ENCODE peak calls at places on chromosome 14, in nine cellular contexts. One of them, this sample, is unnamed.

GRCh38 chr14:75981426-75981825 is 369 bp downstream of the TGFB3 start:
- DNase-seq in heart left ventricle: no peak
- DNase-seq in left ventricle myocardium inferior: no peak
- DNase-seq in transverse colon: peak
- DNase-seq in cardiac muscle cell: peak
- DNase-seq in foreskin fibroblast: no peak
- DNase-seq in fibroblast of lung: no peak
- DNase-seq in coronary artery: no peak
- DNase-seq in CD8-positive, alpha-beta T cell: peak
- DNase-seq in this sample: peak

GRCh38 chr14:75648066-75648838 is 12.4 kb downstream of the ERG28 start:
- DNase-seq in heart left ventricle: peak
- DNase-seq in transverse colon: no peak
- DNase-seq in coronary artery: no peak
- DNase-seq in foreskin fibroblast: peak
- DNase-seq in CD8-positive, alpha-beta T cell: no peak
- DNase-seq in left ventricle myocardium inferior: peak
- DNase-seq in fibroblast of lung: peak
- DNase-seq in cardiac muscle cell: peak
- DNase-seq in this sample: no peak

GRCh38 chr14:56933446-56933845 is 123.2 kb upstream of the OTX2 start:
- DNase-seq in cardiac muscle cell: no peak
- DNase-seq in foreskin fibroblast: no peak
- DNase-seq in heart left ventricle: no peak
- DNase-seq in CD8-positive, alpha-beta T cell: no peak
- DNase-seq in left ventricle myocardium inferior: no peak
- DNase-seq in fibroblast of lung: no peak
- DNase-seq in transverse colon: no peak
- DNase-seq in coronary artery: no peak
- DNase-seq in this sample: no peak

GRCh38 chr14:63200767-63201166 is 3.5 kb upstream of the RHOJ start:
- DNase-seq in heart left ventricle: peak
- DNase-seq in transverse colon: no peak
- DNase-seq in CD8-positive, alpha-beta T cell: no peak
- DNase-seq in cardiac muscle cell: no peak
- DNase-seq in coronary artery: no peak
- DNase-seq in foreskin fibroblast: peak
- DNase-seq in left ventricle myocardium inferior: no peak
- DNase-seq in fibroblast of lung: no peak
- DNase-seq in this sample: no peak

GRCh38 chr14:49861581-49861922 is 9.0 kb upstream of the NEMF start:
- DNase-seq in heart left ventricle: peak
- DNase-seq in coronary artery: peak
- DNase-seq in cardiac muscle cell: peak
- DNase-seq in foreskin fibroblast: peak
- DNase-seq in fibroblast of lung: peak
- DNase-seq in transverse colon: peak
- DNase-seq in CD8-positive, alpha-beta T cell: peak
- DNase-seq in left ventricle myocardium inferior: peak
- DNase-seq in this sample: peak

GRCh38 chr14:53942970-53943750 is 13.5 kb downstream of the BMP4 start:
- DNase-seq in foreskin fibroblast: no peak
- DNase-seq in heart left ventricle: no peak
- DNase-seq in cardiac muscle cell: no peak
- DNase-seq in left ventricle myocardium inferior: no peak
- DNase-seq in coronary artery: no peak
- DNase-seq in fibroblast of lung: no peak
- DNase-seq in transverse colon: no peak
- DNase-seq in CD8-positive, alpha-beta T cell: no peak
- DNase-seq in this sample: no peak

GRCh38 chr14:67173719-67174118 is 15.5 kb upstream of the GARIN2 start:
- DNase-seq in transverse colon: no peak
- DNase-seq in cardiac muscle cell: no peak
- DNase-seq in left ventricle myocardium inferior: no peak
- DNase-seq in CD8-positive, alpha-beta T cell: no peak
- DNase-seq in fibroblast of lung: no peak
- DNase-seq in coronary artery: no peak
- DNase-seq in heart left ventricle: no peak
- DNase-seq in foreskin fibroblast: no peak
- DNase-seq in this sample: no peak

GRCh38 chr14:105865904-105866840 is 339.8 kb downstream of the TMEM121 start:
- DNase-seq in heart left ventricle: peak
- DNase-seq in CD8-positive, alpha-beta T cell: no peak
- DNase-seq in foreskin fibroblast: no peak
- DNase-seq in fibroblast of lung: no peak
- DNase-seq in cardiac muscle cell: no peak
- DNase-seq in coronary artery: peak
- DNase-seq in transverse colon: no peak
- DNase-seq in left ventricle myocardium inferior: peak
- DNase-seq in this sample: peak

GRCh38 chr14:45068396-45068795 is 15.5 kb upstream of the PRPF39 start:
- DNase-seq in foreskin fibroblast: no peak
- DNase-seq in CD8-positive, alpha-beta T cell: no peak
- DNase-seq in cardiac muscle cell: no peak
- DNase-seq in fibroblast of lung: no peak
- DNase-seq in transverse colon: no peak
- DNase-seq in heart left ventricle: no peak
- DNase-seq in left ventricle myocardium inferior: no peak
- DNase-seq in coronary artery: no peak
- DNase-seq in this sample: no peak

GRCh38 chr14:90454041-90455000 is 57.5 kb downstream of the CALM1 start:
- DNase-seq in foreskin fibroblast: peak
- DNase-seq in left ventricle myocardium inferior: peak
- DNase-seq in coronary artery: no peak
- DNase-seq in transverse colon: peak
- DNase-seq in CD8-positive, alpha-beta T cell: no peak
- DNase-seq in heart left ventricle: peak
- DNase-seq in fibroblast of lung: peak
- DNase-seq in cardiac muscle cell: peak
- DNase-seq in this sample: peak
- TF ChIP-seq CTCF in foreskin fibroblast: no peak
- TF ChIP-seq CTCF in left ventricle myocardium inferior: no peak
- TF ChIP-seq CTCF in coronary artery: no peak
- TF ChIP-seq CTCF in transverse colon: no peak
- TF ChIP-seq CTCF in CD8-positive, alpha-beta T cell: no peak
- TF ChIP-seq CTCF in heart left ventricle: no peak
- TF ChIP-seq CTCF in fibroblast of lung: no peak
- TF ChIP-seq CTCF in cardiac muscle cell: no peak
- TF ChIP-seq CTCF in this sample: no peak

GRCh38 chr14:89267656-89268055 is 149.4 kb downstream of the FOXN3 start:
- DNase-seq in cardiac muscle cell: no peak
- DNase-seq in heart left ventricle: no peak
- DNase-seq in fibroblast of lung: no peak
- DNase-seq in coronary artery: peak
- DNase-seq in left ventricle myocardium inferior: no peak
- DNase-seq in foreskin fibroblast: no peak
- DNase-seq in transverse colon: no peak
- DNase-seq in CD8-positive, alpha-beta T cell: no peak
- DNase-seq in this sample: no peak

GRCh38 chr14:89269404-89269803 is 147.6 kb downstream of the FOXN3 start:
- DNase-seq in CD8-positive, alpha-beta T cell: no peak
- DNase-seq in cardiac muscle cell: no peak
- DNase-seq in heart left ventricle: no peak
- DNase-seq in fibroblast of lung: no peak
- DNase-seq in transverse colon: no peak
- DNase-seq in left ventricle myocardium inferior: no peak
- DNase-seq in foreskin fibroblast: no peak
- DNase-seq in coronary artery: peak
- DNase-seq in this sample: no peak

GRCh38 chr14:89266754-89267153 is 150.3 kb downstream of the FOXN3 start:
- DNase-seq in heart left ventricle: no peak
- DNase-seq in cardiac muscle cell: no peak
- DNase-seq in foreskin fibroblast: peak
- DNase-seq in left ventricle myocardium inferior: no peak
- DNase-seq in fibroblast of lung: peak
- DNase-seq in CD8-positive, alpha-beta T cell: no peak
- DNase-seq in coronary artery: peak
- DNase-seq in transverse colon: no peak
- DNase-seq in this sample: peak

GRCh38 chr14:89267163-89267562 is 149.9 kb downstream of the FOXN3 start:
- DNase-seq in transverse colon: no peak
- DNase-seq in left ventricle myocardium inferior: no peak
- DNase-seq in CD8-positive, alpha-beta T cell: no peak
- DNase-seq in fibroblast of lung: no peak
- DNase-seq in coronary artery: peak
- DNase-seq in heart left ventricle: no peak
- DNase-seq in foreskin fibroblast: no peak
- DNase-seq in cardiac muscle cell: no peak
- DNase-seq in this sample: peak

GRCh38 chr14:89268514-89268913 is 148.5 kb downstream of the FOXN3 start:
- DNase-seq in cardiac muscle cell: no peak
- DNase-seq in left ventricle myocardium inferior: no peak
- DNase-seq in foreskin fibroblast: no peak
- DNase-seq in transverse colon: no peak
- DNase-seq in CD8-positive, alpha-beta T cell: no peak
- DNase-seq in fibroblast of lung: no peak
- DNase-seq in heart left ventricle: no peak
- DNase-seq in coronary artery: peak
- DNase-seq in this sample: peak
- H3K4me3 ChIP-seq in cardiac muscle cell: no peak
- H3K4me3 ChIP-seq in left ventricle myocardium inferior: no peak
- H3K4me3 ChIP-seq in foreskin fibroblast: no peak
- H3K4me3 ChIP-seq in transverse colon: no peak
- H3K4me3 ChIP-seq in CD8-positive, alpha-beta T cell: no peak
- H3K4me3 ChIP-seq in fibroblast of lung: no peak
- H3K4me3 ChIP-seq in heart left ventricle: no peak
- H3K4me3 ChIP-seq in coronary artery: no peak
- H3K4me3 ChIP-seq in this sample: no peak

DNA sequence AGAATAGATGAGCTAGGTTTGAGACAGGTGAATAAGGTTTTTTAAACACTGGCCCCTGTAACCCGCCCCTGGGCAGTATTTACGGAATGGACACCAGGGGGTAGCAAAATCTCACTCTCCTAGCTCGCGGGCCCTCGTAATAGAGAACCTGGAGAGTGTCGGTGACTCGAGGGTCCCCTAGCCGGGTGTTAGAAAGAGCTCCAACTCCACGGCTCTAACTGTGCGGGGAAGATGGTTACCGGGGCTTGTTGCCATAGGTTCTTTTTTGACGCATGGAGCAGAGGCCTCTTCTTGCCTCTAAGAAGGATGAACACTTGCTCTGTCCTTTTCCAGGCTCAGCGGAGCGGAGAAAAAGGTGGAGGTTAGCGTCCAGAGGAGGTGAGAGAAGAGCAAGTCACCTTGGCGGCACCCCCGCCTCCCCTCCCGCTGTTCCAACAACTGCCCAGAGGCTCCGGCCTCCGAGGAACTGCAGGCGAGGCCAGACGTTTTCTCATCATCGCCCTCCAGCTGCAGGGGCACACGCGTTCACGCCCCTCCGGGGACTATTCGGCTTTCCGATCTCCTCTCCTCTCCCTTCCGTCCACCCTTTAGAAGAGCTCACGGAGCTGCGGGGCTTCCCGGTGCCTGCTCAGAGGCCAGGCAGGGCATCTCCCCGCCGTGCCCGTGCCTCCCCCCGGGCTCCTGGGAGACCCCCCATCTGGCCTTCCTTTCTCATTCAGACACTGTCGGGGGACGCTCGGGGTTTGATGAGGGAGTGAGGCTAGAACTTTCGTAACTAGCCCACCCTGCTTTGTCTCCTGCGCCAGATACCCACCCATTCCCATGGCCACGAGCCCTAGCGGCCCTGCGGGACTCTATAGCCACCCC is 1.4 kb upstream of the ARHGEF40 start:
- DNase-seq in foreskin fibroblast: peak
- DNase-seq in left ventricle myocardium inferior: peak
- DNase-seq in CD8-positive, alpha-beta T cell: peak
- DNase-seq in coronary artery: no peak
- DNase-seq in fibroblast of lung: peak
- DNase-seq in heart left ventricle: peak
- DNase-seq in cardiac muscle cell: peak
- DNase-seq in transverse colon: peak
- DNase-seq in this sample: no peak
- TF ChIP-seq CTCF in foreskin fibroblast: peak
- TF ChIP-seq CTCF in left ventricle myocardium inferior: peak
- TF ChIP-seq CTCF in CD8-positive, alpha-beta T cell: no peak
- TF ChIP-seq CTCF in coronary artery: peak
- TF ChIP-seq CTCF in fibroblast of lung: peak
- TF ChIP-seq CTCF in heart left ventricle: peak
- TF ChIP-seq CTCF in cardiac muscle cell: peak
- TF ChIP-seq CTCF in transverse colon: peak
- TF ChIP-seq CTCF in this sample: no peak

GRCh38 chr14:102509744-102510615 is at the start of gene ANKRD9:
- DNase-seq in left ventricle myocardium inferior: peak
- DNase-seq in CD8-positive, alpha-beta T cell: peak
- DNase-seq in coronary artery: peak
- DNase-seq in cardiac muscle cell: peak
- DNase-seq in transverse colon: peak
- DNase-seq in fibroblast of lung: peak
- DNase-seq in foreskin fibroblast: peak
- DNase-seq in heart left ventricle: peak
- DNase-seq in this sample: peak

GRCh38 chr14:102507891-102508312 is 1.7 kb downstream of the ANKRD9 start:
- DNase-seq in foreskin fibroblast: no peak
- DNase-seq in fibroblast of lung: no peak
- DNase-seq in cardiac muscle cell: no peak
- DNase-seq in CD8-positive, alpha-beta T cell: no peak
- DNase-seq in coronary artery: peak
- DNase-seq in heart left ventricle: no peak
- DNase-seq in left ventricle myocardium inferior: no peak
- DNase-seq in transverse colon: no peak
- DNase-seq in this sample: no peak

GRCh38 chr14:102507026-102507860 is 2.3 kb downstream of the ANKRD9 start:
- DNase-seq in coronary artery: no peak
- DNase-seq in foreskin fibroblast: no peak
- DNase-seq in cardiac muscle cell: no peak
- DNase-seq in CD8-positive, alpha-beta T cell: no peak
- DNase-seq in heart left ventricle: no peak
- DNase-seq in fibroblast of lung: no peak
- DNase-seq in transverse colon: no peak
- DNase-seq in left ventricle myocardium inferior: no peak
- DNase-seq in this sample: no peak

GRCh38 chr14:102508774-102509743 is 517 bp downstream of the ANKRD9 start:
- DNase-seq in foreskin fibroblast: peak
- DNase-seq in coronary artery: no peak
- DNase-seq in cardiac muscle cell: peak
- DNase-seq in left ventricle myocardium inferior: peak
- DNase-seq in CD8-positive, alpha-beta T cell: peak
- DNase-seq in fibroblast of lung: peak
- DNase-seq in transverse colon: peak
- DNase-seq in heart left ventricle: peak
- DNase-seq in this sample: peak

GRCh38 chr14:102508410-102508773 is 1.2 kb downstream of the ANKRD9 start:
- DNase-seq in left ventricle myocardium inferior: peak
- DNase-seq in cardiac muscle cell: no peak
- DNase-seq in coronary artery: peak
- DNase-seq in fibroblast of lung: no peak
- DNase-seq in foreskin fibroblast: no peak
- DNase-seq in transverse colon: peak
- DNase-seq in CD8-positive, alpha-beta T cell: no peak
- DNase-seq in heart left ventricle: peak
- DNase-seq in this sample: peak
- H3K4me3 ChIP-seq in left ventricle myocardium inferior: peak
- H3K4me3 ChIP-seq in cardiac muscle cell: peak
- H3K4me3 ChIP-seq in coronary artery: peak
- H3K4me3 ChIP-seq in fibroblast of lung: peak
- H3K4me3 ChIP-seq in foreskin fibroblast: peak
- H3K4me3 ChIP-seq in transverse colon: no peak
- H3K4me3 ChIP-seq in CD8-positive, alpha-beta T cell: no peak
- H3K4me3 ChIP-seq in heart left ventricle: peak
- H3K4me3 ChIP-seq in this sample: no peak

GRCh38 chr14:21612324-21612723 is 22.4 kb downstream of the OR10G2 start:
- DNase-seq in coronary artery: no peak
- DNase-seq in fibroblast of lung: no peak
- DNase-seq in left ventricle myocardium inferior: no peak
- DNase-seq in foreskin fibroblast: no peak
- DNase-seq in CD8-positive, alpha-beta T cell: no peak
- DNase-seq in heart left ventricle: no peak
- DNase-seq in cardiac muscle cell: no peak
- DNase-seq in transverse colon: no peak
- DNase-seq in this sample: no peak
- TF ChIP-seq CTCF in coronary artery: no peak
- TF ChIP-seq CTCF in fibroblast of lung: no peak
- TF ChIP-seq CTCF in left ventricle myocardium inferior: no peak
- TF ChIP-seq CTCF in foreskin fibroblast: no peak
- TF ChIP-seq CTCF in CD8-positive, alpha-beta T cell: no peak
- TF ChIP-seq CTCF in heart left ventricle: no peak
- TF ChIP-seq CTCF in cardiac muscle cell: no peak
- TF ChIP-seq CTCF in transverse colon: no peak
- TF ChIP-seq CTCF in this sample: no peak